ENCODE peak calls at places on chromosomes 12 and 14, in five cellular contexts. A is stimulated activated CD4-positive, alpha-beta T cell treated with anti-CD3 and anti-CD28 coated beads, Interleukin-15, amount 100 ng/mL, for 1 hour; E is CD8-positive, alpha-beta memory T cell; Z is neural crest cell; Y is nephron progenitor cell. P is an unnamed sample.

GRCh38 chr12:40825156-40825555 is 132.9 kb downstream of the CNTN1 start:
- DNase-seq in A (no peak), E (no peak), Z (no peak), Y (no peak), P (no peak)

GRCh38 chr14:36905272-36906046 is 243.8 kb downstream of the PAX9 start:
- DNase-seq in A (no peak), E (no peak), Z (no peak), Y (peak), P (no peak)

GRCh38 chr12:80041071-80041470 is 58.3 kb upstream of the OTOGL start:
- DNase-seq in A (no peak), E (no peak), Z (no peak), Y (no peak), P (peak)

GRCh38 chr14:89330236-89331002 is 86.6 kb downstream of the FOXN3 start:
- DNase-seq in A (no peak), E (no peak), Z (no peak), Y (no peak), P (peak)

GRCh38 chr12:70983692-70984091 is 63.2 kb upstream of the PTPRR start:
- DNase-seq in A (no peak), E (no peak), Z (no peak), Y (no peak), P (no peak)

GRCh38 chr14:95331708-95332408 is 12.2 kb upstream of the CLMN start:
- DNase-seq in A (no peak), E (no peak), Z (no peak), Y (no peak), P (no peak)

GRCh38 chr12:130715150-130715995 is 726 bp downstream of the RIMBP2 start:
- DNase-seq in A (no peak), E (no peak), Z (no peak), Y (peak), P (no peak)

GRCh38 chr14:103533999-103534575 is 5.1 kb downstream of the TRMT61A start:
- DNase-seq in A (no peak), E (no peak), Z (no peak), Y (no peak), P (no peak)

GRCh38 chr12:125193376-125193775 is 128.1 kb downstream of the AACS start:
- DNase-seq in A (no peak), E (no peak), Z (no peak), Y (no peak), P (no peak)

GRCh38 chr12:88388566-88389269 is 191.6 kb downstream of the KITLG start:
- DNase-seq in A (no peak), E (no peak), Z (no peak), Y (no peak), P (no peak)

P was measured in Daoy.